ENCODE peak calls at places on chromosome X, in eight cellular contexts. One of them, this sample, is unnamed.

GRCh38 chrX:143437439-143437838 is 79.8 kb downstream of the SPANXN3 start:
- DNase-seq in naive thymus-derived CD8-positive, alpha-beta T cell: no peak
- DNase-seq in T-helper 17 cell: no peak
- DNase-seq in non-pigmented ciliary epithelial cell: no peak
- DNase-seq in D341Med: peak; percentile 6
- DNase-seq in head of caudate nucleus: no peak
- DNase-seq in activated gamma-delta T cell treated with anti-CD3 and anti-CD28 coated beads, Interleukin-2, amount 50 U/mL, for 16 hours: no peak
- DNase-seq in activated CD8-positive, alpha-beta T cell treated with anti-CD3 and anti-CD28 coated beads, Interleukin-2, amount 10 ng/mL, durations not matched to agents 7 days and 5 days: no peak
- DNase-seq in this sample: no peak

GRCh38 chrX:119635799-119636198 is 29.6 kb upstream of the NKRF start:
- DNase-seq in activated gamma-delta T cell treated with anti-CD3 and anti-CD28 coated beads, Interleukin-2, amount 50 U/mL, for 16 hours: no peak
- DNase-seq in non-pigmented ciliary epithelial cell: no peak
- DNase-seq in T-helper 17 cell: no peak
- DNase-seq in D341Med: no peak
- DNase-seq in head of caudate nucleus: no peak
- DNase-seq in naive thymus-derived CD8-positive, alpha-beta T cell: no peak
- DNase-seq in activated CD8-positive, alpha-beta T cell treated with anti-CD3 and anti-CD28 coated beads, Interleukin-2, amount 10 ng/mL, durations not matched to agents 7 days and 5 days: no peak
- DNase-seq in this sample: no peak

GRCh38 chrX:119728487-119728886 is 29.9 kb upstream of the SOWAHD start:
- DNase-seq in activated CD8-positive, alpha-beta T cell treated with anti-CD3 and anti-CD28 coated beads, Interleukin-2, amount 10 ng/mL, durations not matched to agents 7 days and 5 days: no peak
- DNase-seq in non-pigmented ciliary epithelial cell: no peak
- DNase-seq in naive thymus-derived CD8-positive, alpha-beta T cell: no peak
- DNase-seq in T-helper 17 cell: no peak
- DNase-seq in head of caudate nucleus: no peak
- DNase-seq in D341Med: no peak
- DNase-seq in activated gamma-delta T cell treated with anti-CD3 and anti-CD28 coated beads, Interleukin-2, amount 50 U/mL, for 16 hours: no peak
- DNase-seq in this sample: no peak

GRCh38 chrX:13778916-13779315 is 38.0 kb downstream of the GPM6B start:
- DNase-seq in naive thymus-derived CD8-positive, alpha-beta T cell: no peak
- DNase-seq in D341Med: no peak
- DNase-seq in activated CD8-positive, alpha-beta T cell treated with anti-CD3 and anti-CD28 coated beads, Interleukin-2, amount 10 ng/mL, durations not matched to agents 7 days and 5 days: no peak
- DNase-seq in non-pigmented ciliary epithelial cell: no peak
- DNase-seq in head of caudate nucleus: no peak
- DNase-seq in activated gamma-delta T cell treated with anti-CD3 and anti-CD28 coated beads, Interleukin-2, amount 50 U/mL, for 16 hours: no peak
- DNase-seq in T-helper 17 cell: no peak
- DNase-seq in this sample: no peak

GRCh38 chrX:8647176-8647575 is 84.8 kb downstream of the ANOS1 start:
- DNase-seq in naive thymus-derived CD8-positive, alpha-beta T cell: no peak
- DNase-seq in D341Med: no peak
- DNase-seq in head of caudate nucleus: no peak
- DNase-seq in activated gamma-delta T cell treated with anti-CD3 and anti-CD28 coated beads, Interleukin-2, amount 50 U/mL, for 16 hours: no peak
- DNase-seq in non-pigmented ciliary epithelial cell: no peak
- DNase-seq in T-helper 17 cell: no peak
- DNase-seq in activated CD8-positive, alpha-beta T cell treated with anti-CD3 and anti-CD28 coated beads, Interleukin-2, amount 10 ng/mL, durations not matched to agents 7 days and 5 days: no peak
- DNase-seq in this sample: no peak

GRCh38 chrX:52811065-52811625 is at the start of gene XAGE5:
- DNase-seq in T-helper 17 cell: no peak
- DNase-seq in activated gamma-delta T cell treated with anti-CD3 and anti-CD28 coated beads, Interleukin-2, amount 50 U/mL, for 16 hours: no peak
- DNase-seq in naive thymus-derived CD8-positive, alpha-beta T cell: no peak
- DNase-seq in activated CD8-positive, alpha-beta T cell treated with anti-CD3 and anti-CD28 coated beads, Interleukin-2, amount 10 ng/mL, durations not matched to agents 7 days and 5 days: no peak
- DNase-seq in D341Med: no peak
- DNase-seq in head of caudate nucleus: no peak
- DNase-seq in non-pigmented ciliary epithelial cell: no peak
- DNase-seq in this sample: peak; percentile 54

GRCh38 chrX:20300822-20301221 is 34.1 kb upstream of the RPS6KA3 start:
- DNase-seq in non-pigmented ciliary epithelial cell: no peak
- DNase-seq in head of caudate nucleus: no peak
- DNase-seq in T-helper 17 cell: no peak
- DNase-seq in naive thymus-derived CD8-positive, alpha-beta T cell: no peak
- DNase-seq in D341Med: no peak
- DNase-seq in activated CD8-positive, alpha-beta T cell treated with anti-CD3 and anti-CD28 coated beads, Interleukin-2, amount 10 ng/mL, durations not matched to agents 7 days and 5 days: peak; percentile 21
- DNase-seq in activated gamma-delta T cell treated with anti-CD3 and anti-CD28 coated beads, Interleukin-2, amount 50 U/mL, for 16 hours: no peak
- DNase-seq in this sample: no peak

GRCh38 chrX:115311139-115311538 is 21.6 kb downstream of the LUZP4 start:
- DNase-seq in non-pigmented ciliary epithelial cell: no peak
- DNase-seq in activated gamma-delta T cell treated with anti-CD3 and anti-CD28 coated beads, Interleukin-2, amount 50 U/mL, for 16 hours: no peak
- DNase-seq in naive thymus-derived CD8-positive, alpha-beta T cell: no peak
- DNase-seq in T-helper 17 cell: no peak
- DNase-seq in activated CD8-positive, alpha-beta T cell treated with anti-CD3 and anti-CD28 coated beads, Interleukin-2, amount 10 ng/mL, durations not matched to agents 7 days and 5 days: no peak
- DNase-seq in D341Med: no peak
- DNase-seq in head of caudate nucleus: no peak
- DNase-seq in this sample: no peak

GRCh38 chrX:145609951-145610511 is 207.6 kb upstream of the SLITRK2 start:
- DNase-seq in non-pigmented ciliary epithelial cell: no peak
- DNase-seq in D341Med: no peak
- DNase-seq in T-helper 17 cell: no peak
- DNase-seq in naive thymus-derived CD8-positive, alpha-beta T cell: no peak
- DNase-seq in activated gamma-delta T cell treated with anti-CD3 and anti-CD28 coated beads, Interleukin-2, amount 50 U/mL, for 16 hours: no peak
- DNase-seq in head of caudate nucleus: no peak
- DNase-seq in activated CD8-positive, alpha-beta T cell treated with anti-CD3 and anti-CD28 coated beads, Interleukin-2, amount 10 ng/mL, durations not matched to agents 7 days and 5 days: no peak
- DNase-seq in this sample: no peak

GRCh38 chrX:85851418-85851817 is 195.9 kb downstream of the CHM start:
- DNase-seq in D341Med: peak; percentile 39
- DNase-seq in activated gamma-delta T cell treated with anti-CD3 and anti-CD28 coated beads, Interleukin-2, amount 50 U/mL, for 16 hours: no peak
- DNase-seq in activated CD8-positive, alpha-beta T cell treated with anti-CD3 and anti-CD28 coated beads, Interleukin-2, amount 10 ng/mL, durations not matched to agents 7 days and 5 days: no peak
- DNase-seq in naive thymus-derived CD8-positive, alpha-beta T cell: no peak
- DNase-seq in T-helper 17 cell: no peak
- DNase-seq in non-pigmented ciliary epithelial cell: no peak
- DNase-seq in head of caudate nucleus: no peak
- DNase-seq in this sample: peak; percentile 15

GRCh38 chrX:63354484-63354883 is 3.4 kb upstream of the SPIN4 start:
- DNase-seq in activated gamma-delta T cell treated with anti-CD3 and anti-CD28 coated beads, Interleukin-2, amount 50 U/mL, for 16 hours: no peak
- DNase-seq in non-pigmented ciliary epithelial cell: no peak
- DNase-seq in T-helper 17 cell: no peak
- DNase-seq in naive thymus-derived CD8-positive, alpha-beta T cell: no peak
- DNase-seq in activated CD8-positive, alpha-beta T cell treated with anti-CD3 and anti-CD28 coated beads, Interleukin-2, amount 10 ng/mL, durations not matched to agents 7 days and 5 days: no peak
- DNase-seq in D341Med: no peak
- DNase-seq in head of caudate nucleus: no peak
- DNase-seq in this sample: no peak

GRCh38 chrX:139881130-139881529 is 51.7 kb downstream of the ATP11C start:
- DNase-seq in head of caudate nucleus: no peak
- DNase-seq in D341Med: no peak
- DNase-seq in activated CD8-positive, alpha-beta T cell treated with anti-CD3 and anti-CD28 coated beads, Interleukin-2, amount 10 ng/mL, durations not matched to agents 7 days and 5 days: no peak
- DNase-seq in non-pigmented ciliary epithelial cell: no peak
- DNase-seq in naive thymus-derived CD8-positive, alpha-beta T cell: no peak
- DNase-seq in activated gamma-delta T cell treated with anti-CD3 and anti-CD28 coated beads, Interleukin-2, amount 50 U/mL, for 16 hours: no peak
- DNase-seq in T-helper 17 cell: no peak
- DNase-seq in this sample: no peak

GRCh38 chrX:76428243-76429130 is 977 bp downstream of the MAGEE1 start:
- DNase-seq in activated gamma-delta T cell treated with anti-CD3 and anti-CD28 coated beads, Interleukin-2, amount 50 U/mL, for 16 hours: peak; percentile 29
- DNase-seq in activated CD8-positive, alpha-beta T cell treated with anti-CD3 and anti-CD28 coated beads, Interleukin-2, amount 10 ng/mL, durations not matched to agents 7 days and 5 days: peak; percentile 63
- DNase-seq in non-pigmented ciliary epithelial cell: no peak
- DNase-seq in T-helper 17 cell: peak; percentile 41
- DNase-seq in D341Med: no peak
- DNase-seq in head of caudate nucleus: peak; percentile 8
- DNase-seq in naive thymus-derived CD8-positive, alpha-beta T cell: peak; percentile 64
- DNase-seq in this sample: peak; percentile 9

GRCh38 chrX:17077349-17077748 is 130.9 kb downstream of the REPS2 start:
- DNase-seq in activated gamma-delta T cell treated with anti-CD3 and anti-CD28 coated beads, Interleukin-2, amount 50 U/mL, for 16 hours: no peak
- DNase-seq in naive thymus-derived CD8-positive, alpha-beta T cell: no peak
- DNase-seq in D341Med: no peak
- DNase-seq in non-pigmented ciliary epithelial cell: no peak
- DNase-seq in activated CD8-positive, alpha-beta T cell treated with anti-CD3 and anti-CD28 coated beads, Interleukin-2, amount 10 ng/mL, durations not matched to agents 7 days and 5 days: no peak
- DNase-seq in T-helper 17 cell: no peak
- DNase-seq in head of caudate nucleus: no peak
- DNase-seq in this sample: no peak

GRCh38 chrX:114976321-114976720 is 41.1 kb downstream of the IL13RA2 start:
- DNase-seq in activated CD8-positive, alpha-beta T cell treated with anti-CD3 and anti-CD28 coated beads, Interleukin-2, amount 10 ng/mL, durations not matched to agents 7 days and 5 days: no peak
- DNase-seq in D341Med: no peak
- DNase-seq in head of caudate nucleus: no peak
- DNase-seq in naive thymus-derived CD8-positive, alpha-beta T cell: no peak
- DNase-seq in activated gamma-delta T cell treated with anti-CD3 and anti-CD28 coated beads, Interleukin-2, amount 50 U/mL, for 16 hours: no peak
- DNase-seq in T-helper 17 cell: no peak
- DNase-seq in non-pigmented ciliary epithelial cell: peak; percentile 19
- DNase-seq in this sample: no peak

GRCh38 chrX:113305496-113305895 is 464.9 kb upstream of the AMOT start:
- DNase-seq in activated gamma-delta T cell treated with anti-CD3 and anti-CD28 coated beads, Interleukin-2, amount 50 U/mL, for 16 hours: no peak
- DNase-seq in naive thymus-derived CD8-positive, alpha-beta T cell: no peak
- DNase-seq in non-pigmented ciliary epithelial cell: peak; percentile 48
- DNase-seq in T-helper 17 cell: no peak
- DNase-seq in activated CD8-positive, alpha-beta T cell treated with anti-CD3 and anti-CD28 coated beads, Interleukin-2, amount 10 ng/mL, durations not matched to agents 7 days and 5 days: no peak
- DNase-seq in head of caudate nucleus: no peak
- DNase-seq in D341Med: no peak
- DNase-seq in this sample: no peak